ENCODE peak calls at places on chromosomes 13 and 19, in seven cellular contexts. A is A549, V is K562, U is sigmoid colon, I is transverse colon, P is stomach, L is tibial nerve. K is an unnamed sample. For H3K4me1, the result is how much of the 10 kb centered on the place peaks cover.

GRCh38 chr19:53019684-53020083 is 6.0 kb downstream of the ERVV-1 start:
- DNase-seq in I (no peak), U (no peak), L (no peak), P (no peak), V (peak), A (no peak), K (no peak)

GRCh38 chr13:63516124-63516523 is 2100.5 kb upstream of the PCDH20 start:
- DNase-seq in P (no peak), U (no peak), I (no peak), A (no peak), V (no peak), L (no peak), K (no peak)

GRCh38 chr13:27524981-27525975 is 74.9 kb upstream of the MTIF3 start:
- DNase-seq in A (no peak), P (no peak), U (no peak), L (no peak), I (no peak), V (no peak), K (no peak)

GRCh38 chr13:25180795-25181537 is 8.9 kb upstream of the AMER2 start:
- DNase-seq in I (no peak), P (no peak), A (no peak), U (no peak), L (no peak), V (no peak), K (no peak)

GRCh38 chr13:112346173-112346898 is 29.8 kb upstream of the SPACA7 start:
- DNase-seq in U (no peak), A (no peak), I (no peak), L (no peak), P (no peak), V (peak), K (peak)

GRCh38 chr13:99425485-99426341 is 75.6 kb upstream of the TM9SF2 start:
- DNase-seq in A (no peak), I (peak), U (no peak), P (peak), L (no peak), V (no peak), K (no peak)

GRCh38 chr13:80213201-80213600 is 127.7 kb downstream of the SPRY2 start:
- DNase-seq in U (no peak), V (no peak), A (no peak), I (no peak), L (no peak), P (no peak), K (no peak)

GRCh38 chr13:112732679-112733078 is 42.8 kb downstream of the ATP11A start:
- DNase-seq in I (no peak), A (no peak), V (no peak), P (no peak), L (no peak), U (no peak), K (no peak)

GRCh38 chr13:102399791-102400618 is 1.8 kb downstream of the FGF14 start:
- DNase-seq in U (peak), L (no peak), P (no peak), A (no peak), I (peak), V (no peak), K (no peak)

GRCh38 chr19:15108145-15108844 is 1.1 kb downstream of the SYDE1 start:
- DNase-seq in A (no peak), V (no peak), U (no peak), P (no peak), L (no peak), I (no peak), K (no peak)

GRCh38 chr19:5996598-5997320 is 18.8 kb upstream of the RANBP3 start:
- DNase-seq in P (no peak), A (no peak), L (no peak), I (no peak), V (no peak), U (no peak), K (no peak)

GRCh38 chr19:45160870-45161714 is at the start of gene NKPD1:
- DNase-seq in V (no peak), P (peak), A (no peak), I (peak), L (no peak), U (no peak), K (peak)

GRCh38 chr19:49097453-49098288 is 12.4 kb downstream of the SNRNP70 start:
- DNase-seq in V (peak), U (peak), P (peak), A (peak), I (peak), L (peak), K (no peak)

GRCh38 chr19:16470911-16471811 is 609 bp downstream of the EPS15L1 start:
- DNase-seq in L (no peak), P (no peak), U (no peak), I (peak), A (no peak), V (peak), K (no peak)

GRCh38 chr13:27797228-27797624 is 4.9 kb downstream of the GSX1 start:
- DNase-seq in U (no peak), P (no peak), V (peak), I (no peak), A (peak), L (no peak), K (no peak)

GRCh38 chr19:54133312-54133956 is 4.1 kb upstream of the CNOT3 start:
- DNase-seq in U (no peak), L (no peak), P (no peak), I (no peak), A (peak), V (peak), K (no peak)

GRCh38 chr13:99757756-99758464 is 213.7 kb downstream of the ZIC5 start:
- DNase-seq in V (no peak), A (no peak), I (no peak), L (no peak), U (no peak), P (no peak), K (no peak)

GRCh38 chr19:10637894-10638293 is 12.5 kb downstream of the SLC44A2 start:
- DNase-seq in U (no peak), I (no peak), A (no peak), V (no peak), L (no peak), P (no peak), K (no peak)

GRCh38 chr19:58279042-58279924 is 528 bp downstream of the ZNF8 start:
- DNase-seq in I (peak), U (peak), P (peak), V (peak), L (peak), A (peak), K (peak)

GRCh38 chr19:21586341-21587116 is 81.1 kb downstream of the ZNF429 start:
- DNase-seq in L (no peak), V (no peak), P (peak), I (peak), A (no peak), U (no peak), K (peak)

DNA sequence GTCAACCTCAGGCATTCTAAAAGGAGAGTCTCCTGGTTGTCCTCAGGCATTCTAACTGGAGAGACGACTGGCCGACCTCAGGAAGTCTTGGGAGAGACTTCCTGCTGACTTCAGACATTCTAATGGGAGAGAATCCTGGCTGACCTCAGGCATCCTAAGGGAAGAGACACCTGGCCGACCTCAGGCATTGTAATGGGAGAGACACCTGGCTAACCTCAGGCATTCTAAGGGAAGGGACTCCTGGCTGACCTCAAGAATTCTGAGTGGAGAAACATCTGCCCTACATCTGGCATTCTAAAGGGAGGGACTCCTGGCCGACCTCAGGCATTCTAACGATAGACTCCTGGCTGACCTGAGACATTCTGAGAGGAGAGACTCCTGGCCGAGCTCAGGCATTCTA is 1353.3 kb downstream of the UQCRFS1 start:
- DNase-seq in I (no peak), V (no peak), P (no peak), L (no peak), U (no peak), A (no peak), K (no peak)
- TF ChIP-seq EP300 in I (no peak), V (no peak), P (no peak), L (no peak), U (no peak), A (no peak), K (no peak)

GRCh38 chr13:51252954-51253531 is 30.8 kb downstream of the FAM124A start:
- DNase-seq in L (no peak), P (no peak), U (no peak), I (no peak), A (no peak), V (no peak), K (no peak)
- H3K4me1 ChIP-seq in L (under half), P (under half), U (half or more), I (under half), A (under half), V (under half), K (under half)

GRCh38 chr19:18408053-18408476 is 10.6 kb upstream of the LRRC25 start:
- DNase-seq in I (peak), A (no peak), P (peak), L (no peak), V (peak), U (no peak), K (peak)
- TF ChIP-seq EP300 in I (no peak), A (no peak), P (no peak), L (no peak), V (no peak), U (no peak), K (no peak)

DNA sequence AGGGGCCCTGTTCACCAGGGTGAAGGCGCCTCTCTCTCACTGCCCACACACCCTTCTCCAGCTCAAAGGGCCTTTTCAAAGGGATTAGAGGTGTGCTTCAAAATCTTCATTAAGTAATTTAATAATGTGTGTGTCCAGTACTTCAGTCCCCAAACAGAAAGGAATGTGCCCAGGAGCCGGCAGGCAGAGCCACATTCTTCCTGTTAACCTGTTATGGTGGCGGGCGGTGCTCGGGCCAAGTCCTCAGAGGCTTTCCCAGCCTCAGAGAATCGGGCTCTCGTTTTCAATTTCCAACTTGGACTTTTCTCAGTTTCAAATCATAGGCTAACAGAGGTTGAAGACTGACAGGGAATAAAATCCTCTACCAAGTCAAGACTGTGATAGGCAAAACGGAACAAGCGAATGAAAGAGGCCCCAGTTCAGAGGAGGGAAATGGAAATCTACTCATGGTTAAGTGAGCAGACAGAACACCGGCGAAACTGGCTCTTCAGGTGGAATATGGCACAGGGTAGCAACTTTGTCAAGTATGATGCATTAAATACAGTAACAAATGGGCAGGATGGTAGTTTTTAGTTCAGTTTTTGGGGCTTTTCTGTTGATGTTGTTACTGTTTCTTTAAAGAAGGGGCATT is 68.6 kb downstream of the FOXO1 start:
- DNase-seq in V (no peak), A (no peak), P (peak), U (no peak), I (no peak), L (no peak), K (peak)
- H3K4me1 ChIP-seq in V (under half), A (under half), P (under half), U (half or more), I (half or more), L (half or more), K (under half)

K was measured in upper lobe of left lung.